ENCODE peak calls at places on chromosomes 11 and 22, in six cellular contexts. E, S, Z, J, U and V are unnamed samples.

GRCh38 chr11:112999518-112999917 is 38.3 kb downstream of the NCAM1 start:
- DNase-seq in E (no peak), S (no peak), Z (peak; percentile 60), J (no peak), U (no peak), V (no peak)

GRCh38 chr11:71395010-71395560 is 53.1 kb downstream of the DHCR7 start:
- DNase-seq in E (no peak), S (no peak), Z (no peak), J (no peak), U (no peak), V (no peak)

GRCh38 chr11:45079075-45079444 is 67.4 kb upstream of the PRDM11 start:
- DNase-seq in E (no peak), S (no peak), Z (no peak), J (no peak), U (no peak), V (no peak)

GRCh38 chr11:31855466-31855865 is 44.3 kb upstream of the PAX6 start:
- DNase-seq in E (no peak), S (no peak), Z (no peak), J (no peak), U (no peak), V (no peak)

GRCh38 chr11:125276635-125277008 is 112.1 kb downstream of the PKNOX2 start:
- DNase-seq in E (no peak), S (no peak), Z (no peak), J (no peak), U (no peak), V (no peak)

GRCh38 chr22:50252081-50253045 is 1.3 kb upstream of the HDAC10 start:
- DNase-seq in E (peak; percentile 76), S (no peak), Z (peak; percentile 64), J (peak; percentile 47), U (peak; percentile 85), V (no peak)

GRCh38 chr22:32378703-32379272 is 21.1 kb downstream of the RFPL3 start:
- DNase-seq in E (no peak), S (peak; percentile 72), Z (peak; percentile 31), J (peak; percentile 12), U (peak; percentile 38), V (no peak)

GRCh38 chr22:44862981-44863860 is 110.8 kb downstream of the ARHGAP8 start:
- DNase-seq in E (no peak), S (peak; percentile 10), Z (no peak), J (no peak), U (no peak), V (no peak)

GRCh38 chr22:49600891-49601431 is 226.7 kb downstream of the BRD1 start:
- DNase-seq in E (no peak), S (no peak), Z (no peak), J (no peak), U (no peak), V (no peak)

GRCh38 chr22:20013382-20013871 is 3.2 kb downstream of the ARVCF start:
- DNase-seq in E (peak; percentile 66), S (peak; percentile 88), Z (no peak), J (peak; percentile 48), U (peak; percentile 43), V (no peak)

GRCh38 chr11:34501500-34501899 is 12.1 kb downstream of the ELF5 start:
- DNase-seq in E (peak; percentile 49), S (no peak), Z (peak; percentile 59), J (peak; percentile 98), U (no peak), V (no peak)

GRCh38 chr11:111602865-111603632 is 800 bp downstream of the SIK2 start:
- DNase-seq in E (peak; percentile 59), S (peak; percentile 58), Z (peak; percentile 37), J (peak; percentile 63), U (peak; percentile 42), V (no peak)

GRCh38 chr11:35083181-35084061 is 55.5 kb upstream of the CD44 start:
- DNase-seq in E (peak; percentile 42), S (no peak), Z (peak; percentile 91), J (peak; percentile 99), U (peak; percentile 47), V (peak; percentile 57)

GRCh38 chr22:36180038-36180880 is 19.7 kb upstream of the APOL3 start:
- DNase-seq in E (peak; percentile 86), S (peak; percentile 79), Z (peak; percentile 35), J (peak; percentile 35), U (peak; percentile 85), V (peak; percentile 15)

GRCh38 chr22:44452531-44453420 is 45.3 kb downstream of the RTL6 start:
- DNase-seq in E (no peak), S (no peak), Z (no peak), J (no peak), U (peak; percentile 13), V (no peak)

GRCh38 chr11:116696381-116696941 is 76.3 kb downstream of the BUD13 start:
- DNase-seq in E (no peak), S (no peak), Z (no peak), J (peak; percentile 49), U (peak; percentile 22), V (peak; percentile 44)

GRCh38 chr11:115920841-115921480 is 416.7 kb upstream of the CADM1 start:
- DNase-seq in E (no peak), S (no peak), Z (no peak), J (no peak), U (no peak), V (no peak)

GRCh38 chr11:106697058-106697457 is 321.2 kb downstream of the GUCY1A2 start:
- DNase-seq in E (no peak), S (no peak), Z (peak; percentile 25), J (peak; percentile 90), U (no peak), V (peak; percentile 17)

GRCh38 chr11:63614136-63614664 is at the start of gene PLAAT3:
- DNase-seq in E (peak; percentile 80), S (peak; percentile 92), Z (no peak), J (peak; percentile 59), U (peak; percentile 73), V (no peak)

GRCh38 chr11:94563176-94563847 is 3.9 kb upstream of the PIWIL4 start:
- DNase-seq in E (no peak), S (peak; percentile 52), Z (peak; percentile 67), J (peak; percentile 77), U (no peak), V (no peak)

GRCh38 chr22:40759294-40759840 is 59.8 kb downstream of the SLC25A17 start:
- DNase-seq in E (no peak), S (no peak), Z (no peak), J (no peak), U (no peak), V (no peak)

GRCh38 chr11:93291889-93292288 is 38.7 kb upstream of the DEUP1 start:
- DNase-seq in E (no peak), S (no peak), Z (no peak), J (no peak), U (no peak), V (no peak)

GRCh38 chr11:121839821-121840220 is 276.2 kb downstream of the BLID start:
- DNase-seq in E (no peak), S (no peak), Z (no peak), J (peak; percentile 55), U (no peak), V (no peak)

GRCh38 chr22:19889951-19890350 is 35.3 kb upstream of the GNB1L start:
- DNase-seq in E (peak; percentile 7), S (no peak), Z (no peak), J (no peak), U (no peak), V (no peak)

GRCh38 chr11:117199061-117199915 is at the start of gene TAGLN:
- DNase-seq in E (peak; percentile 71), S (no peak), Z (peak; percentile 57), J (peak; percentile 97), U (peak; percentile 55), V (no peak)

GRCh38 chr22:19885841-19886592 is 31.3 kb upstream of the GNB1L start:
- DNase-seq in E (peak; percentile 8), S (no peak), Z (no peak), J (no peak), U (no peak), V (no peak)

GRCh38 chr11:94521684-94522083 is 9.4 kb downstream of the C11orf97 start:
- DNase-seq in E (no peak), S (peak; percentile 45), Z (no peak), J (no peak), U (no peak), V (no peak)

GRCh38 chr22:46809153-46809885 is 46.9 kb downstream of the TBC1D22A start:
- DNase-seq in E (no peak), S (no peak), Z (no peak), J (no peak), U (no peak), V (no peak)

GRCh38 chr22:46803936-46804335 is 41.5 kb downstream of the TBC1D22A start:
- DNase-seq in E (no peak), S (no peak), Z (no peak), J (no peak), U (no peak), V (no peak)

GRCh38 chr22:46810856-46811786 is 48.7 kb downstream of the TBC1D22A start:
- DNase-seq in E (no peak), S (no peak), Z (no peak), J (no peak), U (no peak), V (no peak)

GRCh38 chr22:46806789-46807188 is 44.3 kb downstream of the TBC1D22A start:
- DNase-seq in E (no peak), S (no peak), Z (no peak), J (no peak), U (no peak), V (no peak)

GRCh38 chr22:46807458-46807857 is 45.0 kb downstream of the TBC1D22A start:
- DNase-seq in E (no peak), S (no peak), Z (no peak), J (no peak), U (no peak), V (no peak)
- H3K27ac ChIP-seq in E (no peak overlapping the region), S (no peak overlapping the region), Z (no peak overlapping the region), J (no peak overlapping the region), U (no peak overlapping the region), V (no peak overlapping the region)

DNA sequence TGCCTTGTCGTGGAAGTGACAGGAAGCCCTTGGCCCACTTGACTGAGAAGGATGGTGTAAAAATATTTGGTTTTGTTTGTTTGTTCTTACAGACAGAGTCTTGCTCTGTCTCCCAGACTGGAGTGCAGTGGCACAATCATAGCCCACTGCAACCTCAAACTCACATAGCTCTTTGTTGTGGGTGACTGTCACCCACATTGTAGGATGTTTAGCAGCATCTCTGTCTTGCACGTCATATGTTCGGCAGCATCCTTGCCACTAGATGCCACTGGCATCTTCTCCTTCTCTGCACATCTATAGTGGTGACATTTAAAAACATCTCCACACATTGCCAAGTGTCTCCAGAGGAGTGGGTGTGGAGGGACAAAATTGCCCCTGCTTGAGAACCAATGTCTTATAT is 56.8 kb downstream of the PRR5L start:
- DNase-seq in E (no peak), S (no peak), Z (no peak), J (no peak), U (peak; percentile 18), V (no peak)
- H3K27ac ChIP-seq in E (no peak overlapping the region), S (no peak overlapping the region), Z (no peak overlapping the region), J (no peak overlapping the region), U (no peak overlapping the region), V (no peak overlapping the region)

GRCh38 chr11:70064011-70064725 is 13.9 kb upstream of the ANO1 start:
- DNase-seq in E (no peak), S (no peak), Z (no peak), J (no peak), U (peak; percentile 10), V (no peak)
- H3K27ac ChIP-seq in E (no peak overlapping the region), S (no peak overlapping the region), Z (peak overlapping the region; percentile 87), J (no peak overlapping the region), U (no peak overlapping the region), V (peak overlapping the region; percentile 80)

DNA sequence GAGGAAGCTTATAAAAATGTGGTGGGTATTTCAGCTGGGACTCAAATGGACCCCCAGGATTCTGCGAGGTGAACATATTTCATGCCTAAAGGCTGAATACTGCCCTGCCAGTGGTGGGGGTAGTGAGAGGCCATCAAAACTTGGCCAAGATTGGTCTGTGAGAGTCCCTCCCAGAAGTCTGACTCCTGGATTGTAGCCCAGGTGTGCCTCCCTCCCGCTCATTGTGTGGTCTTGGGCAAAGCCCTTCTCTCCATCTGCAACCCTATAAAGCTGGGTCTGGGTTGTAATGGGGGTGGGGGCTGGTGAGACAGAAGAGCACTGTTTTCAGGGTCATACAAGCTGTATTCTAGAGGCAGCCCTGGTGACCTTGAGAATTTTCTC is 888 bp downstream of the HTATIP2 start:
- DNase-seq in E (peak; percentile 16), S (peak; percentile 51), Z (no peak), J (no peak), U (no peak), V (no peak)
- H3K27ac ChIP-seq in E (peak overlapping the region; percentile 89), S (peak overlapping the region; percentile 91), Z (peak overlapping the region; percentile 55), J (peak overlapping the region; percentile 76), U (peak overlapping the region; percentile 91), V (peak overlapping the region; percentile 84)